ENCODE peak calls at places on chromosomes 4 and X, in eight cellular contexts. J is WTC11; F is mucosa of descending colon; D is GM03348; G is activated T-cell treated with anti-CD3 and anti-CD28 coated beads, Interleukin-2, amount 50 U/mL, for 48 hours; Z is GM13977; P is skeletal muscle cell; R is lower lobe of right lung. Q is an unnamed sample.

GRCh38 chr4:156734965-156735895 is 236.4 kb downstream of the PDGFC start:
- DNase-seq in J (no peak), F (no peak), D (peak; percentile 20), G (no peak), Z (no peak), P (no peak), R (no peak), Q (no peak)

GRCh38 chr4:82801910-82802521 is 3.4 kb upstream of the SCD5 start:
- DNase-seq in J (no peak), F (peak; percentile 44), D (peak; percentile 43), G (no peak), Z (no peak), P (no peak), R (no peak), Q (no peak)

GRCh38 chr4:180860136-180860720 is 1383.0 kb upstream of the TENM3 start:
- DNase-seq in J (no peak), F (no peak), D (no peak), G (no peak), Z (no peak), P (no peak), R (no peak), Q (no peak)

GRCh38 chr4:134422776-134423175 is 221.2 kb upstream of the PABPC4L start:
- DNase-seq in J (no peak), F (no peak), D (no peak), G (no peak), Z (no peak), P (no peak), R (no peak), Q (no peak)

GRCh38 chr4:78865451-78865850 is 73.8 kb downstream of the PAQR3 start:
- DNase-seq in J (no peak), F (peak; percentile 37), D (no peak), G (no peak), Z (no peak), P (no peak), R (no peak), Q (no peak)

GRCh38 chr4:70425306-70425705 is 27.6 kb downstream of the OPRPN start:
- DNase-seq in J (no peak), F (no peak), D (no peak), G (no peak), Z (no peak), P (no peak), R (no peak), Q (no peak)

GRCh38 chr4:8117278-8117682 is 41.3 kb downstream of the ABLIM2 start:
- DNase-seq in J (peak; percentile 85), F (peak; percentile 80), D (no peak), G (peak; percentile 72), Z (no peak), P (no peak), R (no peak), Q (peak; percentile 93)

GRCh38 chr4:5784960-5785611 is 74.1 kb downstream of the EVC start:
- DNase-seq in J (no peak), F (no peak), D (no peak), G (no peak), Z (no peak), P (no peak), R (no peak), Q (peak; percentile 48)

GRCh38 chrX:4182010-4182806 is 468.8 kb upstream of the PRKX start:
- DNase-seq in J (peak; percentile 19), F (no peak), D (no peak), G (no peak), Z (no peak), P (no peak), R (no peak), Q (peak; percentile 71)

GRCh38 chr4:168794881-168795280 is 215.2 kb downstream of the CBR4 start:
- DNase-seq in J (no peak), F (no peak), D (no peak), G (no peak), Z (no peak), P (no peak), R (no peak), Q (no peak)

GRCh38 chr4:145939241-145939640 is 618 bp upstream of the ZNF827 start:
- DNase-seq in J (no peak), F (no peak), D (no peak), G (no peak), Z (no peak), P (no peak), R (no peak), Q (no peak)

GRCh38 chrX:123432362-123433150 is 248.5 kb downstream of the GRIA3 start:
- DNase-seq in J (no peak), F (no peak), D (no peak), G (no peak), Z (no peak), P (no peak), R (no peak), Q (no peak)

GRCh38 chr4:64774626-64775025 is 365.4 kb upstream of the TECRL start:
- DNase-seq in J (no peak), F (no peak), D (no peak), G (no peak), Z (no peak), P (no peak), R (no peak), Q (no peak)

GRCh38 chrX:132809581-132809980 is 148.8 kb downstream of the HS6ST2 start:
- DNase-seq in J (no peak), F (no peak), D (no peak), G (no peak), Z (no peak), P (no peak), R (no peak), Q (no peak)

GRCh38 chrX:1391370-1391706 is 575 bp downstream of the SLC25A6 start:
- DNase-seq in J (peak; percentile 84), F (no peak), D (peak; percentile 99), G (no peak), Z (peak; percentile 98), P (no peak), R (no peak), Q (no peak)

GRCh38 chr4:83114576-83114975 is at the start of gene PLAC8:
- DNase-seq in J (no peak), F (peak; percentile 79), D (no peak), G (no peak), Z (peak; percentile 43), P (no peak), R (no peak), Q (no peak)

GRCh38 chr4:24888475-24888874 is 24.4 kb downstream of the CCDC149 start:
- DNase-seq in J (no peak), F (no peak), D (no peak), G (no peak), Z (no peak), P (no peak), R (no peak), Q (no peak)